ENCODE peak calls at places on chromosomes 13 and 19, in ten cellular contexts. One of them, this sample, is unnamed.

GRCh38 chr13:25329706-25330105 is 28.3 kb downstream of the NUP58 start:
- DNase-seq in hypothalamus: no peak
- DNase-seq in stimulated activated CD8-positive, alpha-beta memory T cell treated with anti-CD3 and anti-CD28 coated beads, Interleukin-2, amount 100 ng/mL, for 1 hour: no peak
- DNase-seq in MV-4-11: peak
- DNase-seq in HuH-7: no peak
- DNase-seq in amygdala: no peak
- DNase-seq in GDM1: no peak
- DNase-seq in fibroblast of pulmonary artery: peak
- DNase-seq in MCF 10A: peak
- DNase-seq in GM13976: no peak
- DNase-seq in this sample: no peak

GRCh38 chr13:110759710-110760109 is 46.2 kb downstream of the ING1 start:
- DNase-seq in hypothalamus: no peak
- DNase-seq in stimulated activated CD8-positive, alpha-beta memory T cell treated with anti-CD3 and anti-CD28 coated beads, Interleukin-2, amount 100 ng/mL, for 1 hour: no peak
- DNase-seq in amygdala: no peak
- DNase-seq in HuH-7: no peak
- DNase-seq in GDM1: no peak
- DNase-seq in GM13976: no peak
- DNase-seq in MV-4-11: no peak
- DNase-seq in MCF 10A: peak
- DNase-seq in fibroblast of pulmonary artery: peak
- DNase-seq in this sample: no peak

GRCh38 chr13:102679449-102680132 is 15.3 kb downstream of the METTL21C start:
- DNase-seq in MCF 10A: no peak
- DNase-seq in MV-4-11: no peak
- DNase-seq in fibroblast of pulmonary artery: no peak
- DNase-seq in HuH-7: no peak
- DNase-seq in stimulated activated CD8-positive, alpha-beta memory T cell treated with anti-CD3 and anti-CD28 coated beads, Interleukin-2, amount 100 ng/mL, for 1 hour: no peak
- DNase-seq in hypothalamus: no peak
- DNase-seq in amygdala: no peak
- DNase-seq in GDM1: no peak
- DNase-seq in GM13976: no peak
- DNase-seq in this sample: no peak

GRCh38 chr13:27959976-27960361 is 9.1 kb downstream of the CDX2 start:
- DNase-seq in fibroblast of pulmonary artery: no peak
- DNase-seq in GDM1: no peak
- DNase-seq in HuH-7: no peak
- DNase-seq in GM13976: no peak
- DNase-seq in amygdala: no peak
- DNase-seq in MCF 10A: no peak
- DNase-seq in hypothalamus: no peak
- DNase-seq in MV-4-11: no peak
- DNase-seq in stimulated activated CD8-positive, alpha-beta memory T cell treated with anti-CD3 and anti-CD28 coated beads, Interleukin-2, amount 100 ng/mL, for 1 hour: no peak
- DNase-seq in this sample: no peak

GRCh38 chr13:43128504-43128929 is 105.1 kb downstream of the DNAJC15 start:
- DNase-seq in MCF 10A: no peak
- DNase-seq in hypothalamus: no peak
- DNase-seq in fibroblast of pulmonary artery: no peak
- DNase-seq in MV-4-11: no peak
- DNase-seq in stimulated activated CD8-positive, alpha-beta memory T cell treated with anti-CD3 and anti-CD28 coated beads, Interleukin-2, amount 100 ng/mL, for 1 hour: no peak
- DNase-seq in GDM1: no peak
- DNase-seq in GM13976: no peak
- DNase-seq in HuH-7: no peak
- DNase-seq in amygdala: no peak
- DNase-seq in this sample: no peak

GRCh38 chr13:99416411-99417121 is 84.7 kb upstream of the TM9SF2 start:
- DNase-seq in GDM1: no peak
- DNase-seq in HuH-7: no peak
- DNase-seq in amygdala: no peak
- DNase-seq in hypothalamus: no peak
- DNase-seq in MV-4-11: no peak
- DNase-seq in fibroblast of pulmonary artery: no peak
- DNase-seq in MCF 10A: no peak
- DNase-seq in GM13976: no peak
- DNase-seq in stimulated activated CD8-positive, alpha-beta memory T cell treated with anti-CD3 and anti-CD28 coated beads, Interleukin-2, amount 100 ng/mL, for 1 hour: no peak
- DNase-seq in this sample: no peak

GRCh38 chr19:4360641-4361151 is 17.3 kb downstream of the MPND start:
- DNase-seq in GM13976: no peak
- DNase-seq in GDM1: no peak
- DNase-seq in MV-4-11: no peak
- DNase-seq in fibroblast of pulmonary artery: no peak
- DNase-seq in amygdala: no peak
- DNase-seq in hypothalamus: no peak
- DNase-seq in MCF 10A: no peak
- DNase-seq in HuH-7: no peak
- DNase-seq in stimulated activated CD8-positive, alpha-beta memory T cell treated with anti-CD3 and anti-CD28 coated beads, Interleukin-2, amount 100 ng/mL, for 1 hour: no peak
- DNase-seq in this sample: no peak

GRCh38 chr13:99863789-99864626 is 107.6 kb downstream of the ZIC5 start:
- DNase-seq in GM13976: no peak
- DNase-seq in MV-4-11: no peak
- DNase-seq in fibroblast of pulmonary artery: no peak
- DNase-seq in GDM1: no peak
- DNase-seq in stimulated activated CD8-positive, alpha-beta memory T cell treated with anti-CD3 and anti-CD28 coated beads, Interleukin-2, amount 100 ng/mL, for 1 hour: no peak
- DNase-seq in amygdala: no peak
- DNase-seq in HuH-7: no peak
- DNase-seq in hypothalamus: no peak
- DNase-seq in MCF 10A: no peak
- DNase-seq in this sample: no peak